ENCODE peak calls at places on chromosomes 11 and 22, in six cellular contexts. H, A, L, P, S and T are unnamed samples.

GRCh38 chr11:60838132-60838531 is 3.8 kb upstream of the CCDC86 start:
- DNase-seq in L (no peak), S (no peak), A (no peak), H (no peak), P (no peak), T (no peak)

GRCh38 chr11:1336836-1337646 is 27.6 kb upstream of the TOLLIP start:
- DNase-seq in S (no peak), P (no peak), A (peak), L (no peak), H (peak), T (no peak)

GRCh38 chr11:118139578-118139977 is 13.0 kb downstream of the SCN4B start:
- DNase-seq in L (no peak), P (peak), A (no peak), S (no peak), H (no peak), T (no peak)

GRCh38 chr11:23540101-23540561 is 679.9 kb upstream of the CCDC179 start:
- DNase-seq in A (no peak), H (no peak), L (no peak), S (no peak), P (peak), T (peak)

GRCh38 chr11:13983081-13983751 is 20.7 kb downstream of the SPON1 start:
- DNase-seq in L (no peak), H (no peak), A (peak), S (no peak), P (peak), T (no peak)

GRCh38 chr11:110169738-110170137 is 76.5 kb downstream of the ZC3H12C start:
- DNase-seq in L (no peak), P (no peak), H (no peak), A (no peak), S (no peak), T (no peak)

GRCh38 chr11:61037694-61038093 is 64.6 kb upstream of the CD5 start:
- DNase-seq in A (no peak), H (peak), L (no peak), S (no peak), P (peak), T (peak)

GRCh38 chr11:42407379-42407778 is 904.4 kb upstream of the API5 start:
- DNase-seq in L (no peak), P (no peak), S (no peak), A (no peak), H (no peak), T (no peak)

GRCh38 chr11:41499429-41499828 is 40.0 kb upstream of the LRRC4C start:
- DNase-seq in H (no peak), S (no peak), P (no peak), L (no peak), A (no peak), T (no peak)

GRCh38 chr11:29166306-29166705 is 850.5 kb downstream of the KCNA4 start:
- DNase-seq in P (no peak), A (no peak), H (no peak), L (no peak), S (no peak), T (no peak)

GRCh38 chr11:8098879-8099278 is 17.9 kb downstream of the TUB start:
- DNase-seq in H (no peak), A (no peak), L (no peak), P (peak), S (no peak), T (no peak)

GRCh38 chr11:36131719-36132349 is 157.4 kb downstream of the COMMD9 start:
- DNase-seq in L (no peak), H (peak), A (no peak), S (no peak), P (peak), T (no peak)

GRCh38 chr11:35714882-35715612 is 52.5 kb downstream of the TRIM44 start:
- DNase-seq in L (peak), A (no peak), H (no peak), S (peak), P (peak), T (peak)

GRCh38 chr11:2803186-2804057 is 82.2 kb downstream of the CDKN1C start:
- DNase-seq in S (no peak), L (no peak), P (no peak), A (peak), H (peak), T (no peak)

GRCh38 chr22:43154887-43155536 is 3.7 kb downstream of the TSPO start:
- DNase-seq in S (no peak), P (no peak), L (no peak), H (no peak), A (peak), T (no peak)

GRCh38 chr11:21625982-21626381 is 566.9 kb upstream of the ANO5 start:
- DNase-seq in H (no peak), P (no peak), A (no peak), L (no peak), S (no peak), T (no peak)

GRCh38 chr11:112830255-112830654 is 131.0 kb upstream of the NCAM1 start:
- DNase-seq in H (no peak), S (no peak), L (no peak), A (no peak), P (no peak), T (no peak)

GRCh38 chr22:17131686-17132085 is 10.5 kb upstream of the TMEM121B start:
- DNase-seq in P (no peak), S (no peak), H (no peak), A (no peak), L (no peak), T (no peak)

GRCh38 chr11:108216988-108217387 is 5.5 kb downstream of the NPAT start:
- DNase-seq in A (no peak), L (no peak), P (peak), S (no peak), H (no peak), T (no peak)

GRCh38 chr11:35185696-35186095 is 46.7 kb downstream of the CD44 start:
- DNase-seq in A (no peak), L (peak), S (no peak), P (no peak), H (no peak), T (no peak)

GRCh38 chr11:64799925-64800632 is 2.9 kb downstream of the MAP4K2 start:
- DNase-seq in A (peak), S (no peak), H (no peak), P (no peak), L (no peak), T (no peak)

GRCh38 chr11:108122166-108122628 is 830 bp downstream of the ACAT1 start:
- DNase-seq in P (peak), H (no peak), A (no peak), L (no peak), S (no peak), T (no peak)

GRCh38 chr11:8709002-8709672 is 26.5 kb downstream of the RPL27A start:
- DNase-seq in P (peak), S (no peak), A (no peak), H (peak), L (peak), T (peak)

GRCh38 chr11:17594686-17595192 is 47.7 kb downstream of the OTOG start:
- DNase-seq in P (no peak), H (no peak), L (no peak), A (no peak), S (no peak), T (no peak)

GRCh38 chr11:13008625-13009475 is at the start of gene RASSF10:
- DNase-seq in L (no peak), A (peak), H (peak), S (peak), P (no peak), T (no peak)

GRCh38 chr11:41044747-41045146 is 414.7 kb downstream of the LRRC4C start:
- DNase-seq in A (no peak), L (no peak), P (no peak), S (no peak), H (no peak), T (no peak)

DNA sequence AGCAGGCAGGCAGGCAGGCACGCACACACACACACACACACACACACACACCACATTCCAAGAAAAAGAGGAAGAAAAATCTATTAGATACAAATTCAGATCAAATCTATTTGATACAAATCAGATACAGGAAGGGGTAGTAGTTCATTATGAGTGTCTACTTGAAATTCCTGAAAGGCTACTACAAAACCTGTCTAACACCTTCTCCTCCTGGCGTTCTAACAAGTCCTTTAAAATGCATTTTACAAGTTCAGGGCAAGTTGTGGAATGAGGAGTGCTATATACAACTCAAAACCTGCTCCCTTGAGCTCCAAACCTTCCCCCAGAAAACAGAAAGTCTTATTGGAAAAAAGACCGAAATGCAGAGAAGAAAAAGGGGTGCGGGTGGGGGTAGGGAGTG is 476 bp downstream of the ARHGAP32 start:
- DNase-seq in A (no peak), S (no peak), L (no peak), H (no peak), P (no peak), T (no peak)
- H3K4me3 ChIP-seq in A (no peak), S (no peak), L (no peak), H (no peak), P (no peak), T (no peak)

GRCh38 chr22:36452473-36453265 is 28.8 kb downstream of the TXN2 start:
- DNase-seq in A (no peak), P (no peak), S (no peak), H (no peak), L (no peak), T (no peak)
- TF ChIP-seq CTCF in A (no peak), P (no peak), S (no peak), H (no peak), L (no peak), T (no peak)

GRCh38 chr11:67277231-67277961 is 11.1 kb downstream of the GRK2 start:
- DNase-seq in P (peak), S (no peak), H (peak), A (peak), L (no peak), T (no peak)
- H3K4me3 ChIP-seq in P (peak), S (peak), H (peak), A (peak), L (peak), T (no peak)

GRCh38 chr11:94767701-94768601 is at the start of gene AMOTL1:
- DNase-seq in P (peak), L (no peak), H (peak), A (peak), S (peak), T (peak)
- TF ChIP-seq CTCF in P (no peak), L (no peak), H (no peak), A (no peak), S (no peak), T (no peak)

GRCh38 chr11:83115551-83115950 is 41.4 kb upstream of the PCF11 start:
- DNase-seq in P (no peak), H (no peak), A (no peak), S (no peak), L (no peak), T (no peak)
- H3K4me3 ChIP-seq in P (no peak), H (no peak), A (no peak), S (no peak), L (no peak), T (no peak)